ENCODE peak calls at places on chromosomes 6 and 20, in seven cellular contexts. R is NB4, A is astrocyte of the spinal cord, Z is fibroblast of lung, N is tibial artery, H is AG10803, P is heart left ventricle. L is an unnamed sample.

GRCh38 chr20:14334306-14334930 is 3.0 kb downstream of the FLRT3 start:
- DNase-seq in R (peak; percentile 29), A (peak; percentile 67), Z (peak; percentile 76), N (no peak), H (peak; percentile 48), P (no peak), L (no peak)

GRCh38 chr6:35085359-35086281 is 55.5 kb downstream of the TCP11 start:
- DNase-seq in R (no peak), A (no peak), Z (no peak), N (no peak), H (no peak), P (no peak), L (no peak)

GRCh38 chr6:28312939-28313338 is 23.0 kb downstream of the ZSCAN31 start:
- DNase-seq in R (no peak), A (no peak), Z (no peak), N (no peak), H (no peak), P (no peak), L (no peak)

GRCh38 chr20:37566590-37567330 is 39.1 kb upstream of the BLCAP start:
- DNase-seq in R (no peak), A (no peak), Z (no peak), N (peak; percentile 39), H (no peak), P (no peak), L (no peak)

GRCh38 chr6:2209226-2209809 is 36.1 kb downstream of the GMDS start:
- DNase-seq in R (peak; percentile 49), A (peak; percentile 22), Z (peak; percentile 37), N (no peak), H (no peak), P (no peak), L (no peak)

GRCh38 chr6:140344149-140344913 is 969.9 kb upstream of the CITED2 start:
- DNase-seq in R (no peak), A (peak; percentile 57), Z (peak; percentile 40), N (no peak), H (peak; percentile 79), P (no peak), L (no peak)

GRCh38 chr6:14312497-14312896 is 194.9 kb downstream of the CD83 start:
- DNase-seq in R (no peak), A (no peak), Z (no peak), N (no peak), H (no peak), P (no peak), L (no peak)

GRCh38 chr6:16671302-16672289 is 89.7 kb downstream of the ATXN1 start:
- DNase-seq in R (no peak), A (no peak), Z (no peak), N (no peak), H (no peak), P (no peak), L (no peak)

GRCh38 chr6:109393882-109394281 is 11.6 kb upstream of the CD164 start:
- DNase-seq in R (no peak), A (no peak), Z (no peak), N (no peak), H (no peak), P (no peak), L (no peak)

GRCh38 chr6:129133770-129134192 is 250.8 kb downstream of the LAMA2 start:
- DNase-seq in R (no peak), A (peak; percentile 79), Z (peak; percentile 43), N (no peak), H (peak; percentile 63), P (no peak), L (no peak)

GRCh38 chr6:100454571-100455229 is 10.0 kb downstream of the SIM1 start:
- DNase-seq in R (no peak), A (peak; percentile 51), Z (no peak), N (no peak), H (no peak), P (no peak), L (no peak)

GRCh38 chr6:134732761-134733160 is 217.1 kb downstream of the ALDH8A1 start:
- DNase-seq in R (no peak), A (no peak), Z (no peak), N (no peak), H (peak; percentile 28), P (no peak), L (no peak)

GRCh38 chr20:16918366-16918765 is 170.2 kb downstream of the OTOR start:
- DNase-seq in R (no peak), A (no peak), Z (no peak), N (no peak), H (no peak), P (no peak), L (no peak)

GRCh38 chr20:16919841-16920240 is 171.7 kb downstream of the OTOR start:
- DNase-seq in R (no peak), A (no peak), Z (no peak), N (no peak), H (no peak), P (no peak), L (no peak)

GRCh38 chr20:16916165-16916564 is 168.0 kb downstream of the OTOR start:
- DNase-seq in R (no peak), A (no peak), Z (no peak), N (no peak), H (no peak), P (no peak), L (no peak)

GRCh38 chr20:16914277-16914676 is 166.1 kb downstream of the OTOR start:
- DNase-seq in R (no peak), A (no peak), Z (no peak), N (no peak), H (no peak), P (no peak), L (no peak)
- TF ChIP-seq CTCF in R (no peak), A (no peak), Z (no peak), N (no peak), H (no peak), P (no peak), L (no peak)

DNA sequence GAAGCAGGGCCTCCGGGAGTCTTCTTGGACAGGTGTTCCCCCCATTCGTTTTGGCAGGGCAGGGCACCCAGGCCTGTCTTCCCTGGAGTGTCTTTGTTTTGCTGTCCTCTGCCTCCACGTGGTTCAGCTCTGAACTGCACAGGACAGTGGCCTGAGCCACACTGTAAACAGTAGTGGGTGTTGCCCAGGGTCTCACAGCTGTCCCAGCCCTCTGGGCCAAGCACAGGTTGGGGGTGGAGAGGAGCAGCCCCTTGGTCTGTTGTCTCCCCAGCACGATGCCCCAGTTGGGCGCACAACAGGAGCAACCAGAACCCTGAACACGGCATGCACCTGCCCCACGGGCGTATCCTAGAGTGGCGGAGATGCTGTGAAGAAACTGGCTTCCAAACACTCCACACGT is 14.4 kb downstream of the CCDC167 start:
- DNase-seq in R (no peak), A (no peak), Z (no peak), N (no peak), H (no peak), P (no peak), L (no peak)
- TF ChIP-seq CTCF in R (no peak), A (peak; percentile 28), Z (peak; percentile 22), N (no peak), H (peak; percentile 13), P (no peak), L (no peak)

DNA sequence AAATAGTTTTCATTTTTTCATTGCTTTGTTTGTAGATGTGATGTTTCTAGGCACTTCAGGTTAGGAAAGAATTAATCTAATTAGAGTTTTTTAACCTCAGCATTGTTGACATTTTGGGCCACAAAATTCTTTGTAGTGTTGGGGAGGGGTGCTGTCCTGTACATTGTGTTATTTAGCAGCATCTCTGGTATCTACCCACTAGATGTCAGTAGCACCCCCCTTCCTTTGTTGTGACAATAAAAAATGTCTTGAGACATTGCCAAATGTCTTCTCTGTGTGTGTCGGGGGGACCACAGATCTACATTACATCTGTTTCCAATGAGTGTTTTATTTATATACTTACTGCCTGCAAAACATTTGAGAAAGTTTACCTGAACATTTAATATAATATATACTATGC is 45.6 kb downstream of the EYA4 start:
- DNase-seq in R (peak; percentile 38), A (peak; percentile 24), Z (peak; percentile 31), N (no peak), H (peak; percentile 15), P (no peak), L (no peak)
- TF ChIP-seq CTCF in R (peak; percentile 41), A (peak; percentile 57), Z (peak; percentile 53), N (no peak), H (peak; percentile 46), P (no peak), L (no peak)

DNA sequence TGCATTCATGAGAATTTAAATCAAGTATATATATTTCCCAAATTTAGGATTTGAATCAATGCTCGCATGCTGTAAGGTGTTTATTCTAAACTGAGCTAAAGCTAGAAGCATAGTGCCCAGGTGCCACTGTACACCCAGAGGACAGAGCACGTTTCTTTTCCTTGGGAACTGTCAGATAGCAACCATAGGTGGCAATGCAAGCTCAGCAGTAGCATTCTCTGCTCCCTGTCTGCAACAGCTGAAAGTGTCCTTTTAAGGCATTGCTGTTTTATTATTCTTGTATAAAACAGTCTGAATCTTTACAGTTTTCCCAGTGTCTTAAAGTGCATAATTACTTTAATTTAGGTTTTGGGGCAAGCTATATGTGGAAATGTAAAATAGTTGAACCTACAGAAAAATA is 443.4 kb upstream of the MMS22L start:
- DNase-seq in R (no peak), A (no peak), Z (no peak), N (no peak), H (peak; percentile 4), P (no peak), L (no peak)
- TF ChIP-seq CTCF in R (no peak), A (no peak), Z (no peak), N (no peak), H (peak; percentile 47), P (no peak), L (no peak)

DNA sequence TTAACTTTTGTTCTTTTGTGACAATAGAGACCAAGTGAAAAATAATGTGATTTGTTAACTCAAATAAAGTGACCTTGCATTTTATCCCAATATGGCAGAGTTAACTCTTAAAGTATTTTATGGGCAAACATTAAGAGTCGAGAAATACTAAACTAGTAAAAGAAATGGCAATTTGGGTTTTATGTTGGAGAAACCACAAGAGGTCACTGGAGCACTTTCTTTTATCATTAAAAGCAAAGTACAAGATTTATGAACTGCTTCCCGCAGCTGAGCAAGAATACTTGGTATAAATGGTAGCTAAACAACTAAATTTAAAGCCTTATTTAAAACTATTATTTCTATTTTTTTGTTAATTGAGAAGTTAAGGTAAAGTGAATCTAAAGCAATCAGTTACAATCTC is 33.5 kb upstream of the MCM9 start:
- DNase-seq in R (peak; percentile 26), A (peak; percentile 32), Z (peak; percentile 61), N (no peak), H (peak; percentile 8), P (no peak), L (no peak)
- TF ChIP-seq CTCF in R (no peak), A (no peak), Z (peak; percentile 19), N (peak; percentile 36), H (peak; percentile 35), P (peak; percentile 44), L (no peak)

DNA sequence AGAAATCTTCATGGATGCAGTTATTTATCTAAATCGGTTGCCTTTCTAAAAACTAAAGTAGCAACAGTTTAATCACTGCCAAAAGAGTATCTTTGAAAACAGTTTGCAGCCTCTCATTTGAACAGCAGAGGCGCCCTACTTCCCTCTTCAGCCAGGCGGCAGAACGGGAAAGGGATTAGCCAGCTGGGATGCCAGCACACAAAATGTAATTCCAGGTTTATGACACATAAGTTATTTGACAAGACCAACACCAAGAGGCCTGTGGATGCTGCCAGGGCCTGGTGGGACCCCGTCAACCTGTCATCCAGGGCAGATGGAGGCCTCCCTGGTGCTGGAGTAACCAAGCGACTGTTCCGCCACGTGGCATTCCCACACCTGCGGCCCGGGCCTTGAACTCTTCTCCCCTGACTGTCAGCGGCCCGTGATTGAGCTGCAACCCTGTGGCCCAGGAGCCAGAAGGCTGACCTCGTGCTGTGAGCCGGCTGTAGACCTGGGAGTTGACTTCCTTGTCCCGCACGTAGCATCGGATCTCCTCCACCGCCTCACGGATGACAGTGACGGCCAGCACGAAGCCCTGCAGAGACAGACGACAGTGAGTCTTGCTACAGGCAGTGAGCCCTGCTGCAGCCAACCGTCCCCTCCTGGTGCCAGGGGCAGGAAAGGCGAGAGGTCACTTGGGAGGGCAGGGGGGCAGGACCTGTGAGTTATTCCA is 55.5 kb downstream of the ATP9A start:
- DNase-seq in R (no peak), A (peak; percentile 27), Z (peak; percentile 51), N (no peak), H (peak; percentile 36), P (no peak), L (no peak)
- TF ChIP-seq CTCF in R (peak; percentile 9), A (peak; percentile 61), Z (peak; percentile 73), N (peak; percentile 22), H (peak; percentile 47), P (no peak), L (no peak)

L was measured in omental fat pad.